ENCODE peak calls at places on chromosomes 3 and 15, in seven cellular contexts. B is neural progenitor cell, R is endodermal cell, N is AG04450, M is AG10803, C is colonic mucosa, L is foreskin fibroblast. Q is an unnamed sample.

GRCh38 chr15:49934487-49934886 is 184.5 kb downstream of the ATP8B4 start:
- DNase-seq in N (no peak), C (no peak), B (no peak), L (no peak), R (no peak), M (no peak), Q (no peak)

GRCh38 chr15:77856718-77857346 is 220.7 kb downstream of the TBC1D2B start:
- DNase-seq in L (no peak), R (peak; percentile 71), B (no peak), M (no peak), C (no peak), N (no peak), Q (no peak)

GRCh38 chr3:32288819-32289218 is 50.3 kb downstream of the CMTM8 start:
- DNase-seq in C (no peak), L (no peak), M (no peak), R (peak; percentile 14), B (no peak), N (no peak), Q (no peak)

GRCh38 chr3:50664959-50665602 is 9.6 kb upstream of the DOCK3 start:
- DNase-seq in N (no peak), B (no peak), R (peak; percentile 32), C (no peak), L (no peak), M (no peak), Q (no peak)

GRCh38 chr3:50674349-50675178 is at the start of gene DOCK3:
- DNase-seq in N (no peak), C (peak; percentile 40), L (peak; percentile 83), M (peak; percentile 44), R (peak; percentile 79), B (peak; percentile 93), Q (peak; percentile 33)

GRCh38 chr3:5071061-5071460 is 51.0 kb upstream of the ARL8B start:
- DNase-seq in M (peak; percentile 86), L (peak; percentile 21), N (no peak), C (no peak), B (no peak), R (no peak), Q (no peak)

GRCh38 chr3:180036678-180037455 is at the start of gene PEX5L:
- DNase-seq in N (no peak), R (peak; percentile 95), C (no peak), B (peak; percentile 94), L (peak; percentile 42), M (peak; percentile 19), Q (peak; percentile 51)

GRCh38 chr3:62159693-62160092 is 213.7 kb downstream of the FEZF2 start:
- DNase-seq in M (peak; percentile 82), N (no peak), R (no peak), C (peak; percentile 19), L (peak; percentile 88), B (no peak), Q (no peak)

GRCh38 chr3:192170031-192170430 is 557.3 kb downstream of the FGF12 start:
- DNase-seq in C (no peak), B (no peak), N (no peak), L (no peak), R (no peak), M (no peak), Q (no peak)

GRCh38 chr3:120198305-120198878 is 86.6 kb downstream of the GPR156 start:
- DNase-seq in L (peak; percentile 60), C (no peak), R (no peak), N (no peak), M (peak; percentile 34), B (no peak), Q (peak; percentile 20)

GRCh38 chr3:152054315-152054714 is 180.9 kb downstream of the SUCNR1 start:
- DNase-seq in R (no peak), L (no peak), M (no peak), C (no peak), N (no peak), B (no peak), Q (no peak)

GRCh38 chr15:51335538-51335961 is 2.8 kb downstream of the CYP19A1 start:
- DNase-seq in R (no peak), L (no peak), B (no peak), N (no peak), M (no peak), C (peak; percentile 53), Q (no peak)

GRCh38 chr3:56890448-56891083 is 88.8 kb upstream of the ARHGEF3 start:
- DNase-seq in M (peak; percentile 37), L (peak; percentile 48), B (no peak), N (no peak), R (no peak), C (no peak), Q (peak; percentile 64)

GRCh38 chr15:94287794-94288246 is 56.5 kb downstream of the MCTP2 start:
- DNase-seq in L (no peak), C (peak; percentile 29), N (no peak), R (no peak), B (no peak), M (no peak), Q (no peak)

GRCh38 chr3:47260605-47261004 is 22.0 kb downstream of the KIF9 start:
- DNase-seq in N (no peak), C (no peak), R (no peak), M (no peak), B (no peak), L (no peak), Q (no peak)

GRCh38 chr3:64382171-64382570 is 156.9 kb upstream of the PRICKLE2 start:
- DNase-seq in L (no peak), M (no peak), B (no peak), N (no peak), C (no peak), R (no peak), Q (no peak)

GRCh38 chr15:41984622-41985021 is 12.3 kb upstream of the EHD4 start:
- DNase-seq in N (no peak), R (peak; percentile 21), L (no peak), B (no peak), C (no peak), M (no peak), Q (no peak)

GRCh38 chr3:140343709-140344417 is 334.0 kb upstream of the TRIM42 start:
- DNase-seq in N (no peak), C (no peak), B (no peak), L (no peak), M (no peak), R (no peak), Q (no peak)

GRCh38 chr15:49247556-49248102 is 77.6 kb downstream of the GALK2 start:
- DNase-seq in B (no peak), R (no peak), L (peak; percentile 22), N (no peak), M (peak; percentile 79), C (no peak), Q (no peak)

GRCh38 chr3:98869391-98869790 is 32.1 kb downstream of the DCBLD2 start:
- DNase-seq in N (no peak), C (no peak), M (no peak), R (no peak), B (no peak), L (no peak), Q (no peak)

GRCh38 chr15:35458176-35458856 is 87.6 kb downstream of the DPH6 start:
- DNase-seq in L (peak; percentile 32), C (no peak), M (no peak), N (no peak), R (no peak), B (no peak), Q (no peak)

GRCh38 chr15:64775551-64776401 is at the start of gene RBPMS2:
- DNase-seq in M (no peak), N (no peak), B (peak; percentile 73), C (no peak), R (peak; percentile 80), L (peak; percentile 34), Q (no peak)

GRCh38 chr15:92869977-92870644 is 30.0 kb upstream of the CHD2 start:
- DNase-seq in L (no peak), N (no peak), C (peak; percentile 36), B (no peak), M (peak; percentile 34), R (no peak), Q (no peak)

DNA sequence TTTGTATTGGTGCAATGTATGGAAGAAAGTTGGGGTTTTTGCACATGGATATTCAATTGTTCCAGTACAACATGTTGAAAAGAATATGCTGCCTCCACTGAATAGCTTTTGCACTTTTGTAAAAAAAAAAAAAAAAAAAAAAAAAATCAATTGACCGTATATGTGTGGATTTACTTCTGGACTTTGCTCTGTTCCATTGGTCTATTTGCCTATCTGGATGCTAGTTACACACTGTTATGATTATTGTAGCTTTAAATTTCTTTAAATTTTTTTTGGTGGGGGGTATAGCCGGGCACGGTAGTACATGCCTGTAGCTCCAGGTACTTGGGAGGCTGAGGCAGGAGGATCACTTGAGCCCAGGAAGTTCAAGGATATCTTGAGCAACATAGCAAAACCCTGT is 52.5 kb downstream of the RPL39L start:
- DNase-seq in M (no peak), B (no peak), C (no peak), N (no peak), R (no peak), L (no peak), Q (no peak)
- H3K4me3 ChIP-seq in M (no peak overlapping the region), B (no peak overlapping the region), C (no peak overlapping the region), N (no peak overlapping the region), R (no peak overlapping the region), L (no peak overlapping the region), Q (no peak overlapping the region)

GRCh38 chr3:23258110-23258509 is 55.0 kb downstream of the UBE2E2 start:
- DNase-seq in M (no peak), R (no peak), B (no peak), C (no peak), N (no peak), L (peak; percentile 53), Q (no peak)
- H3K4me3 ChIP-seq in M (no peak overlapping the region), R (no peak overlapping the region), B (no peak overlapping the region), C (no peak overlapping the region), N (no peak overlapping the region), L (no peak overlapping the region), Q (no peak overlapping the region)

GRCh38 chr3:165874663-165875489 is 37.7 kb upstream of the BCHE start:
- DNase-seq in R (peak; percentile 72), N (no peak), L (no peak), C (no peak), B (no peak), M (no peak), Q (peak; percentile 1)

DNA sequence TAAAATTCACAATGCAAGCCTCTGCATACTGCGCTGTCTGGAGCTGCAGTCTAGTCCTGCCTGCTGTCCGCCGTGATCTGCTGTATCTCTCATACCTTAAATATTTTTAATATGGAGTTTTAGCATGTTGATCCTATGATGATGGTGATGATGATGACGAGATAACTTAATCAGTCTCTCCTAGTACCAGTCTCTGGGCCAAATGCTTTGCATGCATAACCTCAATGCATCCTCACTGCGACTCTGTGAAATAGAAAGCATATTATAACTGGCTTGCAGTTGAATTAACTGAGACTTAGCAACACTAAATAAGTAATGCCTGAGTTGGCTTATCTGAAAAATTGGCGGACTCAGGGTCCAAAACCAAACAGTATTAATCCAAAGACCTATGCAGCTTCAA is 38.4 kb upstream of the BCHE start:
- DNase-seq in L (no peak), M (no peak), B (no peak), C (no peak), N (no peak), R (no peak), Q (no peak)
- H3K4me3 ChIP-seq in L (no peak overlapping the region), M (no peak overlapping the region), B (no peak overlapping the region), C (no peak overlapping the region), N (no peak overlapping the region), R (no peak overlapping the region), Q (no peak overlapping the region)

GRCh38 chr15:56734013-56734625 is 810 bp upstream of the ZNF280D start:
- DNase-seq in C (no peak), L (no peak), N (no peak), R (peak; percentile 45), M (no peak), B (no peak), Q (no peak)
- H3K4me3 ChIP-seq in C (peak overlapping the region; percentile 61), L (no peak overlapping the region), N (no peak overlapping the region), R (no peak overlapping the region), M (no peak overlapping the region), B (no peak overlapping the region), Q (no peak overlapping the region)

Q was measured in Jurkat, Clone E6-1.